ENCODE peak calls at places on chromosome 15, in nine cellular contexts. W is activated CD8-positive, alpha-beta memory T cell treated with anti-CD3 and anti-CD28 coated beads for 24 hours; S is memory B cell; F is cerebellar cortex; J is H1; C is right cardiac atrium; T is Ammon's horn; H is SHP77; B is Right ventricle myocardium superior. Z is an unnamed sample.
A peak's percentile ranks its signal among the peaks of the same experiment; 100 is the strongest.

GRCh38 chr15:78162038-78162437 is 12.9 kb downstream of the IDH3A start:
- DNase-seq in T (peak; percentile 76), S (no peak), J (no peak), C (no peak), H (no peak), W (peak; percentile 62), B (no peak), F (no peak), Z (no peak)

GRCh38 chr15:67883228-67883773 is 43.5 kb upstream of the RNU6-1 start:
- DNase-seq in J (no peak), W (no peak), C (no peak), B (no peak), H (no peak), T (no peak), S (no peak), F (no peak), Z (no peak)

GRCh38 chr15:98599911-98600685 is 48.2 kb upstream of the IGF1R start:
- DNase-seq in S (no peak), J (no peak), W (peak; percentile 73), B (peak; percentile 45), C (peak; percentile 65), T (peak; percentile 47), H (no peak), F (peak; percentile 51), Z (peak; percentile 54)

GRCh38 chr15:76267077-76267476 is 44.2 kb downstream of the ETFA start:
- DNase-seq in B (no peak), F (no peak), W (no peak), S (no peak), J (no peak), C (no peak), T (no peak), H (no peak), Z (no peak)

GRCh38 chr15:27238209-27238608 is 267.2 kb downstream of the GABRG3 start:
- DNase-seq in W (no peak), B (no peak), J (no peak), S (no peak), C (no peak), H (no peak), F (peak; percentile 7), T (no peak), Z (no peak)

GRCh38 chr15:99669250-99669649 is 64.0 kb downstream of the LYSMD4 start:
- DNase-seq in F (no peak), C (no peak), S (no peak), W (no peak), J (no peak), T (no peak), B (no peak), H (no peak), Z (no peak)

GRCh38 chr15:78203346-78204225 is 30.8 kb downstream of the ACSBG1 start:
- DNase-seq in F (no peak), C (peak; percentile 85), H (no peak), T (peak; percentile 88), S (no peak), W (peak; percentile 32), B (peak; percentile 75), J (no peak), Z (no peak)

GRCh38 chr15:92901053-92901761 is 1.1 kb downstream of the CHD2 start:
- DNase-seq in S (no peak), F (peak; percentile 37), C (no peak), J (no peak), T (no peak), B (no peak), W (no peak), H (no peak), Z (no peak)

GRCh38 chr15:69414702-69415161 is 583 bp downstream of the KIF23 start:
- DNase-seq in B (peak; percentile 46), C (peak; percentile 64), W (no peak), H (peak; percentile 33), J (no peak), T (no peak), S (peak; percentile 5), F (peak; percentile 19), Z (peak; percentile 23)

GRCh38 chr15:51401872-51402517 is 60.5 kb downstream of the GLDN start:
- DNase-seq in T (peak; percentile 67), F (no peak), W (no peak), H (no peak), C (peak; percentile 65), S (no peak), B (peak; percentile 61), J (no peak), Z (peak; percentile 28)

GRCh38 chr15:65412556-65412955 is 10.2 kb downstream of the IGDCC4 start:
- DNase-seq in W (no peak), B (no peak), T (no peak), F (no peak), C (no peak), S (no peak), J (no peak), H (no peak), Z (no peak)

GRCh38 chr15:59274126-59274970 is 67.7 kb downstream of the LDHAL6B start:
- DNase-seq in C (no peak), F (no peak), J (no peak), H (no peak), S (no peak), T (no peak), W (no peak), B (no peak), Z (no peak)

GRCh38 chr15:35692256-35692867 is 146.4 kb upstream of the DPH6 start:
- DNase-seq in C (no peak), W (no peak), J (no peak), B (no peak), F (no peak), H (no peak), S (no peak), T (no peak), Z (no peak)

GRCh38 chr15:41401904-41402267 is 410 bp downstream of the NDUFAF1 start:
- DNase-seq in H (no peak), W (no peak), F (no peak), T (no peak), C (no peak), J (no peak), B (no peak), S (no peak), Z (no peak)

GRCh38 chr15:68113273-68113672 is 59.2 kb downstream of the PIAS1 start:
- DNase-seq in S (no peak), F (no peak), B (no peak), J (no peak), C (no peak), H (no peak), W (no peak), T (no peak), Z (no peak)

GRCh38 chr15:55856506-55856905 is 113.6 kb upstream of the PRTG start:
- DNase-seq in H (no peak), W (no peak), C (no peak), T (no peak), J (no peak), S (no peak), B (no peak), F (no peak), Z (no peak)

GRCh38 chr15:33114484-33114767 is 80.1 kb downstream of the FMN1 start:
- DNase-seq in S (no peak), H (no peak), W (no peak), B (no peak), J (no peak), T (no peak), F (no peak), C (no peak), Z (no peak)